ENCODE peak calls at places on chromosomes 5 and 9, in four cellular contexts. One of them, this sample, is unnamed.

GRCh38 chr9:114114364-114114763 is 15.3 kb upstream of the KIF12 start:
- DNase-seq in GM04504: no peak
- DNase-seq in activated CD8-positive, alpha-beta T cell treated with anti-CD3 and anti-CD28 coated beads, Interleukin-2, amount 10 ng/mL, durations not matched to agents 7 days and 5 days: no peak
- DNase-seq in cardiac fibroblast: no peak
- DNase-seq in this sample: no peak

GRCh38 chr9:133102190-133103021 is 18.6 kb downstream of the RALGDS start:
- DNase-seq in GM04504: no peak
- DNase-seq in activated CD8-positive, alpha-beta T cell treated with anti-CD3 and anti-CD28 coated beads, Interleukin-2, amount 10 ng/mL, durations not matched to agents 7 days and 5 days: no peak
- DNase-seq in cardiac fibroblast: no peak
- DNase-seq in this sample: no peak

GRCh38 chr9:134028575-134029247 is 3.4 kb downstream of the BRD3OS start:
- DNase-seq in GM04504: no peak
- DNase-seq in activated CD8-positive, alpha-beta T cell treated with anti-CD3 and anti-CD28 coated beads, Interleukin-2, amount 10 ng/mL, durations not matched to agents 7 days and 5 days: no peak
- DNase-seq in cardiac fibroblast: no peak
- DNase-seq in this sample: no peak

GRCh38 chr9:24011206-24011605 is 185.2 kb upstream of the ELAVL2 start:
- DNase-seq in GM04504: no peak
- DNase-seq in activated CD8-positive, alpha-beta T cell treated with anti-CD3 and anti-CD28 coated beads, Interleukin-2, amount 10 ng/mL, durations not matched to agents 7 days and 5 days: no peak
- DNase-seq in cardiac fibroblast: no peak
- DNase-seq in this sample: no peak

GRCh38 chr5:155050384-155051019 is 36.9 kb downstream of the KIF4B start:
- DNase-seq in GM04504: no peak
- DNase-seq in activated CD8-positive, alpha-beta T cell treated with anti-CD3 and anti-CD28 coated beads, Interleukin-2, amount 10 ng/mL, durations not matched to agents 7 days and 5 days: no peak
- DNase-seq in cardiac fibroblast: no peak
- DNase-seq in this sample: no peak

GRCh38 chr5:81265101-81265500 is 32.0 kb downstream of the CKMT2 start:
- DNase-seq in GM04504: no peak
- DNase-seq in activated CD8-positive, alpha-beta T cell treated with anti-CD3 and anti-CD28 coated beads, Interleukin-2, amount 10 ng/mL, durations not matched to agents 7 days and 5 days: no peak
- DNase-seq in cardiac fibroblast: peak
- DNase-seq in this sample: no peak

GRCh38 chr9:135489188-135489918 is 9.8 kb downstream of the PPP1R26 start:
- DNase-seq in GM04504: no peak
- DNase-seq in activated CD8-positive, alpha-beta T cell treated with anti-CD3 and anti-CD28 coated beads, Interleukin-2, amount 10 ng/mL, durations not matched to agents 7 days and 5 days: no peak
- DNase-seq in cardiac fibroblast: no peak
- DNase-seq in this sample: no peak

GRCh38 chr5:55440188-55440646 is 94.5 kb downstream of the PLPP1 start:
- DNase-seq in GM04504: no peak
- DNase-seq in activated CD8-positive, alpha-beta T cell treated with anti-CD3 and anti-CD28 coated beads, Interleukin-2, amount 10 ng/mL, durations not matched to agents 7 days and 5 days: no peak
- DNase-seq in cardiac fibroblast: peak
- DNase-seq in this sample: no peak

GRCh38 chr5:84383816-84384603 is 670 bp downstream of the EDIL3 start:
- DNase-seq in GM04504: no peak
- DNase-seq in activated CD8-positive, alpha-beta T cell treated with anti-CD3 and anti-CD28 coated beads, Interleukin-2, amount 10 ng/mL, durations not matched to agents 7 days and 5 days: no peak
- DNase-seq in cardiac fibroblast: peak
- DNase-seq in this sample: no peak

GRCh38 chr5:1278216-1278615 is 16.7 kb downstream of the TERT start:
- DNase-seq in GM04504: no peak
- DNase-seq in activated CD8-positive, alpha-beta T cell treated with anti-CD3 and anti-CD28 coated beads, Interleukin-2, amount 10 ng/mL, durations not matched to agents 7 days and 5 days: no peak
- DNase-seq in cardiac fibroblast: no peak
- DNase-seq in this sample: no peak

GRCh38 chr5:17379188-17379951 is 118.7 kb upstream of the TAF11L2 start:
- DNase-seq in GM04504: no peak
- DNase-seq in activated CD8-positive, alpha-beta T cell treated with anti-CD3 and anti-CD28 coated beads, Interleukin-2, amount 10 ng/mL, durations not matched to agents 7 days and 5 days: no peak
- DNase-seq in cardiac fibroblast: peak
- DNase-seq in this sample: no peak

GRCh38 chr9:134061019-134061687 is 6.7 kb downstream of the BRD3 start:
- DNase-seq in GM04504: no peak
- DNase-seq in activated CD8-positive, alpha-beta T cell treated with anti-CD3 and anti-CD28 coated beads, Interleukin-2, amount 10 ng/mL, durations not matched to agents 7 days and 5 days: no peak
- DNase-seq in cardiac fibroblast: no peak
- DNase-seq in this sample: no peak

GRCh38 chr5:43432486-43433365 is 20.5 kb upstream of the CCL28 start:
- DNase-seq in GM04504: peak
- DNase-seq in activated CD8-positive, alpha-beta T cell treated with anti-CD3 and anti-CD28 coated beads, Interleukin-2, amount 10 ng/mL, durations not matched to agents 7 days and 5 days: no peak
- DNase-seq in cardiac fibroblast: peak
- DNase-seq in this sample: no peak

GRCh38 chr9:121781701-121782464 is 130.4 kb downstream of the DAB2IP start:
- DNase-seq in GM04504: no peak
- DNase-seq in activated CD8-positive, alpha-beta T cell treated with anti-CD3 and anti-CD28 coated beads, Interleukin-2, amount 10 ng/mL, durations not matched to agents 7 days and 5 days: no peak
- DNase-seq in cardiac fibroblast: no peak
- DNase-seq in this sample: no peak

GRCh38 chr5:859798-860296 is 9.1 kb upstream of the ZDHHC11 start:
- DNase-seq in GM04504: no peak
- DNase-seq in activated CD8-positive, alpha-beta T cell treated with anti-CD3 and anti-CD28 coated beads, Interleukin-2, amount 10 ng/mL, durations not matched to agents 7 days and 5 days: no peak
- DNase-seq in cardiac fibroblast: no peak
- DNase-seq in this sample: no peak

This sample was measured in NK-92 treated with Interleukin-12 subunit alpha and Interleukin-12 subunit beta, amount 100 ng/mL, for 24 hours.